ENCODE peak calls at places on chromosomes 6 and 20, in six cellular contexts. W is cardiac muscle cell; E is lower lobe of right lung; X is neural progenitor cell; I is CD8-positive, alpha-beta T cell; Q is GM06990. J is an unnamed sample. For H3K27me3, the result is how much of the 10 kb centered on the place peaks cover.

GRCh38 chr20:54017846-54018245 is 52.5 kb downstream of the BCAS1 start:
- DNase-seq in I (no peak), E (no peak), Q (peak), X (no peak), W (no peak), J (no peak)

GRCh38 chr6:155187994-155188706 is 75.7 kb upstream of the CLDN20 start:
- DNase-seq in E (no peak), Q (no peak), X (no peak), I (no peak), W (no peak), J (peak)

GRCh38 chr6:65627015-65627414 is 80.0 kb downstream of the EYS start:
- DNase-seq in I (no peak), E (no peak), X (no peak), W (no peak), Q (no peak), J (no peak)

GRCh38 chr6:144264270-144265060 is 20.7 kb upstream of the UTRN start:
- DNase-seq in Q (no peak), X (peak), I (no peak), E (no peak), W (peak), J (no peak)

GRCh38 chr6:97925504-97925903 is 642.5 kb upstream of the MMS22L start:
- DNase-seq in I (no peak), E (no peak), Q (no peak), X (no peak), W (no peak), J (no peak)

GRCh38 chr6:82612475-82612874 is 248.9 kb downstream of the TPBG start:
- DNase-seq in X (no peak), W (no peak), Q (no peak), I (no peak), E (no peak), J (no peak)

GRCh38 chr6:39266782-39267355 is 37.6 kb upstream of the KCNK5 start:
- DNase-seq in Q (no peak), I (no peak), X (no peak), E (no peak), W (no peak), J (no peak)

GRCh38 chr6:72974276-72974675 is 251.0 kb downstream of the KHDC1L start:
- DNase-seq in W (peak), I (no peak), E (no peak), Q (no peak), X (no peak), J (no peak)

GRCh38 chr6:119142051-119142450 is 63.6 kb upstream of the FAM184A start:
- DNase-seq in W (no peak), Q (no peak), I (no peak), E (no peak), X (no peak), J (no peak)

GRCh38 chr20:21804779-21805178 is 99.3 kb downstream of the PAX1 start:
- DNase-seq in I (no peak), X (no peak), Q (no peak), W (no peak), E (no peak), J (peak)

GRCh38 chr20:21809961-21810523 is 104.6 kb downstream of the PAX1 start:
- DNase-seq in Q (no peak), W (no peak), E (no peak), I (no peak), X (no peak), J (no peak)

GRCh38 chr20:21812384-21812783 is 106.9 kb downstream of the PAX1 start:
- DNase-seq in E (no peak), Q (no peak), X (no peak), W (no peak), I (no peak), J (no peak)

GRCh38 chr20:21808863-21809664 is 103.6 kb downstream of the PAX1 start:
- DNase-seq in Q (peak), W (peak), I (no peak), E (peak), X (peak), J (no peak)

GRCh38 chr20:21808139-21808538 is 102.7 kb downstream of the PAX1 start:
- DNase-seq in X (no peak), E (no peak), W (no peak), Q (no peak), I (no peak), J (no peak)
- H3K27me3 ChIP-seq in X (under half), E (under half), W (under half), Q (under half), I (under half), J (under half)

DNA sequence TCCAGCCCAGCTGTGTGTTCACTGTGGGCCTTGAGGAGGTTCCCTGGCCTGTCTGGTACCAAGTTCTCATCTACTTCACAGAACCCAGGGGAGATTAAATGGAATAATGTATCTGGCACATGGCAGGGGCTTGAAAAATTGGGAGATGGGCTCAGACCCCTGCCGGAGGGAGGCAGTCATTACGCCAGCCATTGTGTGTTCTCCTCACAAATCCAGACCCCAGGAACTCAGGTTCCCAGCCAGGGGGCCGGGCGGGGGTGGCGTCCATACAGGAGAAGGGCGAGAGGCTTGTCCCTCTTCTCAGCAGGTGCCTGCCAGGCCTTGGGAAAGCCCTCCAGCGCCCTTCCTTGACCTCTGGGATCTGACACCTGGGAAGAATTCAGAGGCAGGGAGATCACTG is 8.1 kb downstream of the NOL4L start:
- DNase-seq in I (no peak), X (no peak), W (no peak), E (no peak), Q (no peak), J (no peak)
- TF ChIP-seq CTCF in I (no peak), X (peak), W (peak), E (no peak), Q (no peak), J (no peak)

GRCh38 chr6:37698264-37699137 is 818 bp upstream of the MDGA1 start:
- DNase-seq in E (peak), X (peak), Q (peak), W (peak), I (peak), J (peak)
- H3K27me3 ChIP-seq in E (under half), X (half or more), Q (under half), W (half or more), I (under half), J (under half)

GRCh38 chr20:45113865-45114264 is 1.1 kb downstream of the WFDC5 start:
- DNase-seq in X (no peak), W (no peak), Q (no peak), I (no peak), E (no peak), J (no peak)

GRCh38 chr20:45110301-45110700 is 4.7 kb downstream of the WFDC5 start:
- DNase-seq in W (no peak), Q (no peak), X (no peak), I (no peak), E (no peak), J (no peak)

GRCh38 chr20:45109634-45110033 is 5.3 kb downstream of the WFDC5 start:
- DNase-seq in I (no peak), E (no peak), X (no peak), W (no peak), Q (no peak), J (no peak)

GRCh38 chr20:45111285-45111684 is 3.7 kb downstream of the WFDC5 start:
- DNase-seq in W (no peak), X (no peak), E (no peak), Q (no peak), I (no peak), J (no peak)

GRCh38 chr20:45111799-45112471 is 3.0 kb downstream of the WFDC5 start:
- DNase-seq in E (no peak), I (no peak), Q (no peak), W (no peak), X (peak), J (no peak)
- TF ChIP-seq CTCF in E (peak), I (no peak), Q (peak), W (peak), X (peak), J (no peak)

DNA sequence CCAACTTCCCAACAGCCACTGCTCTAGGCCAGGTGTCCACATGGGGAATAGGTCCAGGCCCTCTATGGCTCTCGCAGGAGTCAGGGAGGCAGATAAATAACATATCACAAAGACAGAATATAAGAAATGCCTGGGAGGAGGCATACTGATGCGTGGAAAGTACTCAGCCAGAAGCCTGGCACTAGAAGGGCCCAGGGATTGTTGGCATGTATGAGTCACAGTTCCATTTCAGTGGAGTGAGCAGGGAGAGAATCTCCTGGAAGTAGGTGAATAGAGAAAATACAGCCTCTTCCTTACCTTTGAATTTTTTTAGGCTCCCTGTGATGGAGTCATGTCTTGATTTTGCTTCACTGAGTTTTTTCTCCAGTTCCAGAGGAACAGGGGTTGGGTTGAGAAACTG is 5.1 kb downstream of the TRIM31 start:
- DNase-seq in E (no peak), I (no peak), X (no peak), W (no peak), Q (no peak), J (no peak)
- H3K27me3 ChIP-seq in E (under half), I (under half), X (half or more), W (half or more), Q (under half), J (under half)

DNA sequence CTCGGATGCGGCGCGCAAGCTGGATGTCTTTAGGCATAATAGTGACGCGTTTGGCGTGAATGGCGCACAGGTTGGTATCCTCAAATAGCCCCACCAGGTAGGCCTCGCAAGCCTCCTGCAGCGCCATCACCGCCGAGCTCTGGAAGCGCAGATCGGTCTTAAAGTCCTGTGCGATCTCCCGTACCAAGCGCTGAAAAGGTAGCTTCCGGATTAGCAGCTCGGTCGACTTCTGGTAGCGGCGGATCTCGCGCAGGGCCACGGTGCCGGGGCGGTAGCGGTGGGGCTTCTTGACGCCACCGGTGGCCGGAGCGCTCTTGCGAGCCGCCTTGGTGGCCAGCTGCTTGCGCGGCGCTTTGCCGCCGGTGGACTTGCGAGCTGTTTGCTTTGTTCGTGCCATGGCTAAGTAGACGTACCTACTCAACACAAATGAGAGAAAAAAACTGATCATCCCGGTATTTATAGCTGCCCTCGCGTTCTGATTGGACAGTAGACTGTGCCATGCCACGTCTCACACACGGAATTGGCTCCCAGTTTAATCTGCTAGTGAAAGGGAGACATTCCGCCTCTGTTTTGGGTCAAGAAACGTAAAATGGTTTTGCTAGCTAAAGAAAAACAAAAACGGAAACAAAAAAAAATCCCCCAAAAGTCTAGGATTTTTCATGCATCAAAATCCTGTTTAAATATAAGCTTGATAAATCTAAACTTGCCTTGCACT is 40.1 kb downstream of the OR2B2 start:
- DNase-seq in E (peak), I (peak), Q (peak), X (peak), W (peak), J (peak)
- TF ChIP-seq CTCF in E (no peak), I (peak), Q (peak), X (peak), W (peak), J (no peak)

DNA sequence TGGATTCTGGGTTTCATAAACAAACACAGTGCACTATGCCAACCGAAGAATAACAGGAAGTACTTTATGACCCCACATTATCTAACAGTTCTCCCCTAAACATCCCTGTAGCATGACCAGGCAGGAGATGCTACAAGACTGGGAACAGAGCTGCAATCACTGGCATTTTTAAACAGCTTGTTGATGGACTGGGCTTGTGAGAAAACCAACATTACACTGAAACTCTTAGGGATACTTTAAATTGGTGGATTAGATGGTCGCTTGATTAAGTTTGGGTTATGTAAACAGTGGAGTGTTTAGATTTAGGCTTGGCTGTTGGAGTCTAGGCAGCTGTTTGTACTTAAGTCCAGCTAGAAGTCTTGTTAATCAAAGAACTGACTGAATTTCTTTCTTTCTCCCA is 234.2 kb upstream of the BMP2 start:
- DNase-seq in I (no peak), X (peak), W (no peak), E (no peak), Q (no peak), J (no peak)
- H3K27me3 ChIP-seq in I (under half), X (under half), W (under half), E (under half), Q (under half), J (under half)

GRCh38 chr6:154041001-154041400 is 2.0 kb downstream of the OPRM1 start:
- DNase-seq in W (no peak), X (no peak), I (no peak), Q (no peak), E (no peak), J (no peak)
- TF ChIP-seq CTCF in W (no peak), X (no peak), I (no peak), Q (no peak), E (no peak), J (no peak)

J was measured in sigmoid colon.